ENCODE peak calls at places on chromosomes 13 and 19, in seven cellular contexts. M is activated CD4-positive, alpha-beta T cell treated with anti-CD3 and anti-CD28 coated beads for 1 hour; W is stimulated activated CD8-positive, alpha-beta memory T cell treated with anti-CD3 and anti-CD28 coated beads, Interleukin-2, amount 100 ng/mL, for 48 hours; D is breast epithelium; K is neuronal stem cell; Q is activated T-cell treated with anti-CD3 and anti-CD28 coated beads, Interleukin-2, amount 50 U/mL, for 24 hours; B is SW 1271. C is an unnamed sample.

GRCh38 chr13:45333973-45334922 is 6.7 kb downstream of the TPT1 start:
- DNase-seq in M (peak), W (no peak), K (no peak), B (no peak), D (no peak), Q (no peak), C (no peak)

GRCh38 chr19:19109601-19110000 is 28.7 kb downstream of the TMEM161A start:
- DNase-seq in B (no peak), D (no peak), Q (no peak), K (no peak), W (no peak), M (no peak), C (no peak)

GRCh38 chr13:86476656-86477055 is 677.4 kb upstream of the SLITRK6 start:
- DNase-seq in D (no peak), W (no peak), Q (no peak), K (no peak), M (no peak), B (no peak), C (no peak)

GRCh38 chr13:58018020-58018419 is 386.5 kb downstream of the PCDH17 start:
- DNase-seq in Q (no peak), M (no peak), B (no peak), D (no peak), K (no peak), W (no peak), C (no peak)

GRCh38 chr19:48991823-48992570 is 1.1 kb downstream of the GYS1 start:
- DNase-seq in K (no peak), B (peak), W (no peak), Q (no peak), D (peak), M (no peak), C (no peak)

GRCh38 chr19:53545271-53546065 is 7.5 kb downstream of the ZNF331 start:
- DNase-seq in Q (no peak), B (peak), D (no peak), W (no peak), K (no peak), M (no peak), C (no peak)

GRCh38 chr19:12794196-12794921 is 3.1 kb downstream of the JUNB start:
- DNase-seq in M (no peak), B (no peak), K (no peak), Q (no peak), W (no peak), D (no peak), C (no peak)

GRCh38 chr13:49308104-49308875 is 60.6 kb downstream of the CDADC1 start:
- DNase-seq in M (no peak), K (no peak), B (no peak), D (peak), Q (no peak), W (no peak), C (no peak)

GRCh38 chr13:48661112-48661511 is 7.4 kb downstream of the CYSLTR2 start:
- DNase-seq in K (no peak), Q (no peak), D (no peak), M (no peak), B (no peak), W (no peak), C (no peak)

GRCh38 chr13:92390217-92390616 is 836.4 kb upstream of the GPC6 start:
- DNase-seq in B (no peak), M (no peak), K (no peak), Q (no peak), W (no peak), D (no peak), C (no peak)

GRCh38 chr19:16327131-16327450 is 2.5 kb downstream of the KLF2 start:
- DNase-seq in M (no peak), K (no peak), Q (no peak), W (no peak), B (no peak), D (no peak), C (no peak)

GRCh38 chr13:29800687-29801086 is 49.7 kb downstream of the UBL3 start:
- DNase-seq in K (no peak), Q (no peak), B (no peak), W (no peak), D (no peak), M (no peak), C (no peak)

GRCh38 chr19:53521373-53522202 is 16.4 kb upstream of the ZNF331 start:
- DNase-seq in B (no peak), D (no peak), Q (peak), K (no peak), W (no peak), M (no peak), C (no peak)

GRCh38 chr19:16435999-16436650 is 35.6 kb downstream of the EPS15L1 start:
- DNase-seq in Q (no peak), D (no peak), W (no peak), M (no peak), B (no peak), K (no peak), C (no peak)

GRCh38 chr13:31320946-31321345 is 121.2 kb downstream of the B3GLCT start:
- DNase-seq in Q (no peak), B (no peak), K (no peak), M (no peak), W (no peak), D (no peak), C (no peak)

GRCh38 chr13:106376411-106377112 is 158.9 kb downstream of the EFNB2 start:
- DNase-seq in Q (no peak), M (no peak), W (no peak), D (no peak), B (peak), K (no peak), C (no peak)

GRCh38 chr13:20197361-20197834 is 4.7 kb upstream of the GJB2 start:
- DNase-seq in M (no peak), Q (no peak), B (peak), K (peak), W (no peak), D (no peak), C (no peak)